ENCODE peak calls at places on chromosomes 7 and 10, in six cellular contexts. S is fibroblast of lung, M is hepatocyte, K is lower lobe of right lung, G is psoas muscle, I is mammary epithelial cell. Q is an unnamed sample. For H3K9me3, the result is how much of the 10 kb centered on the place peaks cover.

GRCh38 chr10:97003804-97004201 is 171.7 kb downstream of the LCOR start:
- DNase-seq in S (no peak), I (no peak), K (no peak), G (no peak), M (no peak), Q (no peak)

GRCh38 chr10:1412531-1413189 is 324.7 kb downstream of the ADARB2 start:
- DNase-seq in S (no peak), I (no peak), G (no peak), K (no peak), M (no peak), Q (no peak)

GRCh38 chr10:122338609-122339441 is 35.7 kb upstream of the PLEKHA1 start:
- DNase-seq in M (no peak), K (no peak), I (no peak), S (no peak), G (no peak), Q (no peak)

GRCh38 chr7:39880556-39880955 is 69.5 kb upstream of the CDK13 start:
- DNase-seq in M (peak), I (peak), S (no peak), K (no peak), G (no peak), Q (no peak)

GRCh38 chr7:96414931-96415292 is 93.0 kb upstream of the SLC25A13 start:
- DNase-seq in S (no peak), M (peak), K (no peak), I (peak), G (no peak), Q (no peak)

GRCh38 chr7:92584953-92585352 is 5.2 kb downstream of the FAM133B start:
- DNase-seq in S (no peak), I (no peak), G (no peak), M (no peak), K (no peak), Q (no peak)

GRCh38 chr7:107614425-107614824 is 34.4 kb downstream of the BCAP29 start:
- DNase-seq in I (peak), M (no peak), G (no peak), S (peak), K (no peak), Q (no peak)

GRCh38 chr10:133257489-133258065 is 19.1 kb downstream of the ADAM8 start:
- DNase-seq in I (peak), S (peak), K (peak), G (peak), M (peak), Q (no peak)

GRCh38 chr10:87863102-87863943 is at the start of the genes KLLN and PTEN:
- DNase-seq in K (peak), I (peak), G (peak), S (peak), M (peak), Q (peak)

GRCh38 chr10:644943-645334 is 44.5 kb downstream of the DIP2C start:
- DNase-seq in I (no peak), S (no peak), K (no peak), M (no peak), G (no peak), Q (no peak)

GRCh38 chr10:68981074-68981473 is 7.5 kb upstream of the KIFBP start:
- DNase-seq in M (peak), G (no peak), S (no peak), I (no peak), K (no peak), Q (no peak)

GRCh38 chr10:33501161-33501560 is 166.7 kb upstream of the NRP1 start:
- DNase-seq in K (no peak), G (no peak), I (no peak), S (peak), M (no peak), Q (no peak)

GRCh38 chr10:99461230-99461629 is 30.8 kb upstream of the GOT1 start:
- DNase-seq in I (peak), G (no peak), M (no peak), S (peak), K (no peak), Q (no peak)

GRCh38 chr7:32161708-32162107 is 91.5 kb upstream of the PDE1C start:
- DNase-seq in S (peak), M (no peak), G (no peak), K (no peak), I (peak), Q (no peak)

GRCh38 chr10:118918689-118919088 is 110.8 kb upstream of the NANOS1 start:
- DNase-seq in M (no peak), S (no peak), G (no peak), K (no peak), I (no peak), Q (no peak)

GRCh38 chr10:88960854-88961253 is 8.3 kb upstream of the ACTA2 start:
- DNase-seq in S (no peak), M (no peak), K (no peak), I (peak), G (no peak), Q (no peak)

GRCh38 chr10:60235001-60235400 is 154.7 kb downstream of the ANK3 start:
- DNase-seq in S (peak), M (no peak), G (no peak), I (peak), K (no peak), Q (no peak)

GRCh38 chr10:3006093-3006492 is 61.3 kb upstream of the PFKP start:
- DNase-seq in M (no peak), G (no peak), S (no peak), I (no peak), K (no peak), Q (no peak)

GRCh38 chr7:77887567-77887966 is 89.0 kb downstream of the PHTF2 start:
- DNase-seq in S (peak), K (no peak), G (no peak), I (peak), M (peak), Q (no peak)

GRCh38 chr7:41445432-41445831 is 257.5 kb downstream of the INHBA start:
- DNase-seq in M (no peak), G (no peak), K (no peak), I (no peak), S (no peak), Q (no peak)

GRCh38 chr7:37916673-37917660 is at the start of gene SFRP4:
- DNase-seq in I (peak), M (peak), S (peak), K (peak), G (peak), Q (no peak)

GRCh38 chr10:26737730-26738129 is 40.2 kb downstream of the PDSS1 start:
- DNase-seq in I (peak), G (no peak), K (no peak), M (peak), S (peak), Q (no peak)

GRCh38 chr10:12800302-12800701 is 201.2 kb downstream of the CCDC3 start:
- DNase-seq in G (no peak), K (no peak), S (no peak), M (no peak), I (no peak), Q (no peak)

GRCh38 chr7:135538387-135538786 is 19.3 kb upstream of the NUP205 start:
- DNase-seq in S (no peak), I (no peak), M (no peak), K (no peak), G (no peak), Q (no peak)

GRCh38 chr10:117496616-117497028 is 45.9 kb upstream of the EMX2 start:
- DNase-seq in G (peak), M (peak), I (peak), K (peak), S (peak), Q (peak)

GRCh38 chr10:10830316-10831061 is 187.2 kb upstream of the CELF2 start:
- DNase-seq in S (peak), I (peak), K (no peak), G (no peak), M (no peak), Q (no peak)

GRCh38 chr7:112481833-112482669 is 1.3 kb downstream of the LSMEM1 start:
- DNase-seq in I (peak), K (no peak), G (peak), S (peak), M (peak), Q (no peak)

GRCh38 chr7:47988496-47989386 is 9.3 kb upstream of the HUS1 start:
- DNase-seq in G (no peak), M (no peak), K (no peak), S (no peak), I (no peak), Q (no peak)

GRCh38 chr10:6297522-6297921 is 94.8 kb downstream of the PFKFB3 start:
- DNase-seq in G (no peak), M (no peak), I (no peak), S (no peak), K (no peak), Q (no peak)

GRCh38 chr10:49383853-49384252 is 12.0 kb downstream of the DRGX start:
- DNase-seq in K (no peak), I (no peak), S (no peak), M (no peak), G (no peak), Q (no peak)

GRCh38 chr10:30751678-30752331 is 122.3 kb upstream of the LYZL2 start:
- DNase-seq in M (peak), S (peak), I (no peak), G (peak), K (peak), Q (no peak)

GRCh38 chr7:57343901-57344622 is 105.9 kb upstream of the ZNF716 start:
- DNase-seq in K (no peak), I (no peak), S (no peak), M (no peak), G (peak), Q (no peak)

GRCh38 chr10:114940735-114941134 is 2.7 kb downstream of the TRUB1 start:
- DNase-seq in K (no peak), I (peak), M (no peak), S (peak), G (no peak), Q (no peak)

GRCh38 chr7:70419816-70420215 is 712.1 kb upstream of the GALNT17 start:
- DNase-seq in K (no peak), M (no peak), G (no peak), S (no peak), I (no peak), Q (no peak)

GRCh38 chr10:93652857-93653256 is 40.5 kb downstream of the PDE6C start:
- DNase-seq in K (no peak), S (peak), I (peak), G (no peak), M (no peak), Q (no peak)

GRCh38 chr7:130996205-130996840 is 262.3 kb upstream of the KLF14 start:
- DNase-seq in I (no peak), S (no peak), G (no peak), K (no peak), M (no peak), Q (no peak)

GRCh38 chr7:130994378-130995115 is 260.5 kb upstream of the KLF14 start:
- DNase-seq in K (no peak), G (no peak), M (peak), S (peak), I (peak), Q (no peak)

GRCh38 chr7:130995252-130996081 is 261.5 kb upstream of the KLF14 start:
- DNase-seq in G (no peak), S (peak), K (no peak), M (peak), I (peak), Q (no peak)

GRCh38 chr7:130996841-130997231 is 262.8 kb upstream of the KLF14 start:
- DNase-seq in I (peak), K (peak), M (peak), S (peak), G (no peak), Q (no peak)

DNA sequence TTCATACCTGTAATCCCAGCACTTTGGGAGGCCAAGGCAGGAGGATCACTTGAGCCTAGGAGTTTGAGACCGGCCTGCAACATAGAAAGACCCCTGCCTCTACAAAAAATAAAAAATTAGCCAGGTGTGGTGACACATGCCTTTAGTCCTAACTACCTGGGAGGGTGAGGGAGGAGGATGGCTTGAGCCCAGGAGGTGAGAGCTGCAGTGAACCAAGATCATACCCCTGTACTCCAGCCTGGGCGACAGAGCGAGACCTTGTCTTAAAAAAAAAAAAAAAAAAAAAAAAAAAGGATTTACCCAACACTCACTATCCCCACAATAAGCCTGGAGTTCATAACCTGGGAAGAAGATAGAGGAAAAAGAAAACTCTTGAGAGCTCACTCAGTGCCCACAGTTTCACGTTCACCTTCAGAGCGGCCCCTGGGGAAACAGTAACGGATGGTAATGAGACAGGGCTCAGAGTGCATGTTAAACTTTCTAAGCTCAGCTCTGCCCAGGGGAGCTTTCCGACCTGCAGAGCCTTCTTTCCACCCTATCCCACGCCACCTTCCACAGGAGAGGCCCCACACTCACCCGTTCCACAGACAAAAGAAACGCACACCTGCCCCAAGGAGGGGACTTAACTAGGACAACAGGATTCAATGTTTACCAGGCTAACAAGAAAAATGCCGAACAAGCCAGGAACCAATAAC is 259.8 kb upstream of the KLF14 start:
- DNase-seq in I (no peak), M (no peak), S (no peak), K (no peak), G (no peak), Q (no peak)
- H3K27ac ChIP-seq in I (peak), M (no peak), S (no peak), K (peak), G (peak), Q (peak)

GRCh38 chr10:110912374-110912773 is 6.6 kb downstream of the BBIP1 start:
- DNase-seq in M (no peak), I (no peak), S (peak), K (no peak), G (no peak), Q (no peak)
- H3K9me3 ChIP-seq in M (under half), I (under half), S (under half), K (under half), G (under half), Q (under half)

GRCh38 chr7:815284-816216 is 16.7 kb upstream of the SUN1 start:
- DNase-seq in M (peak), I (no peak), K (peak), S (peak), G (no peak), Q (no peak)

GRCh38 chr7:816300-816750 is 16.0 kb upstream of the SUN1 start:
- DNase-seq in M (peak), I (peak), S (peak), K (peak), G (peak), Q (peak)

GRCh38 chr7:820341-820740 is 11.9 kb upstream of the SUN1 start:
- DNase-seq in S (no peak), G (no peak), I (no peak), M (no peak), K (no peak), Q (no peak)

GRCh38 chr7:816751-817671 is 15.3 kb upstream of the SUN1 start:
- DNase-seq in G (no peak), I (peak), K (peak), M (peak), S (peak), Q (no peak)

DNA sequence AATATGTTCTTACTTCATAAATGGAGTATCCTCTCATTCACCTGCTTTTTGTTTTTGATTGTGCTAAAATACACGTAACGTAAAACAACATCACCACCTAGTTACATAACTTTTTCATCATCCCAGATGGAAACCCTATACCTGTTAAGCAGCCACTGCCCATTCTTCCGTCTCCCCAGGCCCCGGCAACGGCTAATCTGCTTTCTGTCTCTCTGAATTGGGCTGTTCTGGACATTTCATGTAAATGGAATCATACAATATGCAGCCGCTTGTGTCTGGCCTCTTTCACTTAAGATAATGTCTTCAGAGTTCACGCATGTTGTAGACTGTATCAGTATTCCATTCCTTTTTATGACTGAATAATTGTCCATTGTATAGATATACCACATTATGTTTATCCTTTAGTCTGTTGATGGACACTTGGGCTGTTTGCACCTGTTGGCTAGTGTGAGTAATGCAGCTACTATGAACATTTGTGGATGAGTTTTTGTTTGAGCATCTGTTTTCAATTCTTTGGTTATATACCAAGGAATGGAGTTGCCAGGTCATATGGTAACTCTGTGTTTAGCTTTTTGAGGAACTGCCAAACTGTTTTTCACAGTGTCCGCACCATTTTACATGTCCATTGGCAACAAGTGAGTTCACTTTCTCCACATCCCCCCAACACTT is 14.1 kb upstream of the SUN1 start:
- DNase-seq in I (peak), M (no peak), K (no peak), S (peak), G (no peak), Q (no peak)
- TF ChIP-seq CTCF in I (peak), M (no peak), K (peak), S (peak), G (peak), Q (peak)

GRCh38 chr7:110914263-110914662 is 176.7 kb upstream of the LRRN3 start:
- DNase-seq in I (no peak), M (no peak), G (no peak), S (no peak), K (no peak), Q (no peak)
- H3K27ac ChIP-seq in I (no peak), M (no peak), G (no peak), S (no peak), K (no peak), Q (no peak)

GRCh38 chr7:157978766-157979165 is 608.9 kb downstream of the PTPRN2 start:
- DNase-seq in S (no peak), I (no peak), M (no peak), K (no peak), G (peak), Q (no peak)

GRCh38 chr7:157981778-157982177 is 605.8 kb downstream of the PTPRN2 start:
- DNase-seq in M (no peak), I (no peak), K (no peak), S (no peak), G (peak), Q (no peak)

GRCh38 chr7:157980774-157981173 is 606.8 kb downstream of the PTPRN2 start:
- DNase-seq in S (no peak), I (no peak), G (peak), M (no peak), K (no peak), Q (no peak)

GRCh38 chr7:157977717-157978470 is 609.7 kb downstream of the PTPRN2 start:
- DNase-seq in I (no peak), S (no peak), G (peak), M (no peak), K (no peak), Q (no peak)

GRCh38 chr7:157979631-157980340 is 607.8 kb downstream of the PTPRN2 start:
- DNase-seq in S (no peak), I (no peak), M (no peak), G (peak), K (no peak), Q (no peak)
- H3K9me3 ChIP-seq in S (under half), I (under half), M (under half), G (under half), K (under half), Q (under half)

Q was measured in CD4-positive, alpha-beta T cell.